ENCODE peak calls at places on chromosomes 16 and 17, in ten cellular contexts. One of them, this sample, is unnamed.

GRCh38 chr16:68499011-68499410 is 40.1 kb upstream of the ZFP90 start:
- DNase-seq in Right ventricle myocardium superior: no peak
- DNase-seq in iris pigment epithelial cell: no peak
- DNase-seq in cardiac septum: no peak
- DNase-seq in T-cell: no peak
- DNase-seq in T-helper 17 cell: no peak
- DNase-seq in EH: no peak
- DNase-seq in AML-193: no peak
- DNase-seq in occipital lobe: no peak
- DNase-seq in Peyer's patch: no peak
- DNase-seq in this sample: no peak

GRCh38 chr16:54136276-54136625 is 150.3 kb downstream of the IRX3 start:
- DNase-seq in Right ventricle myocardium superior: no peak
- DNase-seq in iris pigment epithelial cell: peak
- DNase-seq in cardiac septum: no peak
- DNase-seq in T-cell: no peak
- DNase-seq in T-helper 17 cell: no peak
- DNase-seq in EH: no peak
- DNase-seq in AML-193: no peak
- DNase-seq in occipital lobe: no peak
- DNase-seq in Peyer's patch: no peak
- DNase-seq in this sample: no peak

GRCh38 chr17:18066866-18067265 is 20.9 kb upstream of the DRG2 start:
- DNase-seq in Right ventricle myocardium superior: no peak
- DNase-seq in iris pigment epithelial cell: no peak
- DNase-seq in cardiac septum: no peak
- DNase-seq in T-cell: no peak
- DNase-seq in T-helper 17 cell: no peak
- DNase-seq in EH: peak
- DNase-seq in AML-193: no peak
- DNase-seq in occipital lobe: no peak
- DNase-seq in Peyer's patch: no peak
- DNase-seq in this sample: no peak

GRCh38 chr16:81642943-81643342 is 136.1 kb upstream of the PLCG2 start:
- DNase-seq in Right ventricle myocardium superior: no peak
- DNase-seq in iris pigment epithelial cell: no peak
- DNase-seq in cardiac septum: no peak
- DNase-seq in T-cell: no peak
- DNase-seq in T-helper 17 cell: no peak
- DNase-seq in EH: no peak
- DNase-seq in AML-193: no peak
- DNase-seq in occipital lobe: no peak
- DNase-seq in Peyer's patch: no peak
- DNase-seq in this sample: no peak

GRCh38 chr16:88384222-88385111 is 1.7 kb downstream of the ZNF469 start:
- DNase-seq in Right ventricle myocardium superior: peak
- DNase-seq in iris pigment epithelial cell: no peak
- DNase-seq in cardiac septum: peak
- DNase-seq in T-cell: no peak
- DNase-seq in T-helper 17 cell: no peak
- DNase-seq in EH: no peak
- DNase-seq in AML-193: no peak
- DNase-seq in occipital lobe: no peak
- DNase-seq in Peyer's patch: no peak
- DNase-seq in this sample: no peak

GRCh38 chr16:87955302-87956168 is 4.3 kb downstream of the BANP start:
- DNase-seq in Right ventricle myocardium superior: peak
- DNase-seq in iris pigment epithelial cell: peak
- DNase-seq in cardiac septum: peak
- DNase-seq in T-cell: no peak
- DNase-seq in T-helper 17 cell: no peak
- DNase-seq in EH: peak
- DNase-seq in AML-193: no peak
- DNase-seq in occipital lobe: no peak
- DNase-seq in Peyer's patch: no peak
- DNase-seq in this sample: no peak

GRCh38 chr17:29051194-29051593 is 8.3 kb downstream of the PIPOX start:
- DNase-seq in Right ventricle myocardium superior: no peak
- DNase-seq in iris pigment epithelial cell: no peak
- DNase-seq in cardiac septum: no peak
- DNase-seq in T-cell: no peak
- DNase-seq in T-helper 17 cell: no peak
- DNase-seq in EH: no peak
- DNase-seq in AML-193: no peak
- DNase-seq in occipital lobe: no peak
- DNase-seq in Peyer's patch: no peak
- DNase-seq in this sample: no peak

GRCh38 chr16:71338632-71339031 is 19.9 kb upstream of the CALB2 start:
- DNase-seq in Right ventricle myocardium superior: no peak
- DNase-seq in iris pigment epithelial cell: no peak
- DNase-seq in cardiac septum: no peak
- DNase-seq in T-cell: no peak
- DNase-seq in T-helper 17 cell: no peak
- DNase-seq in EH: no peak
- DNase-seq in AML-193: no peak
- DNase-seq in occipital lobe: no peak
- DNase-seq in Peyer's patch: no peak
- DNase-seq in this sample: no peak

This sample was measured in naive thymus-derived CD4-positive, alpha-beta T cell.